ENCODE peak calls at places on chromosome 1, in seven cellular contexts. One of them, this sample, is unnamed.

GRCh38 chr1:115426271-115426771 is 88.3 kb upstream of the NGF start:
- DNase-seq in lower leg skin: no peak
- DNase-seq in retinal pigment epithelial cell: peak; percentile 50
- DNase-seq in cardiac fibroblast: peak; percentile 83
- DNase-seq in tibial nerve: peak; percentile 29
- DNase-seq in endodermal cell: peak; percentile 52
- DNase-seq in ascending aorta: peak; percentile 38
- DNase-seq in this sample: no peak

GRCh38 chr1:52574594-52574993 is 21.7 kb upstream of the TUT4 start:
- DNase-seq in retinal pigment epithelial cell: no peak
- DNase-seq in lower leg skin: no peak
- DNase-seq in tibial nerve: no peak
- DNase-seq in cardiac fibroblast: peak; percentile 96
- DNase-seq in endodermal cell: no peak
- DNase-seq in ascending aorta: no peak
- DNase-seq in this sample: peak; percentile 90

GRCh38 chr1:34790985-34791384 is 1.8 kb upstream of the GJA4 start:
- DNase-seq in endodermal cell: no peak
- DNase-seq in cardiac fibroblast: peak; percentile 43
- DNase-seq in retinal pigment epithelial cell: no peak
- DNase-seq in tibial nerve: no peak
- DNase-seq in lower leg skin: peak; percentile 80
- DNase-seq in ascending aorta: no peak
- DNase-seq in this sample: no peak

GRCh38 chr1:220182081-220182480 is 88.1 kb downstream of the IARS2 start:
- DNase-seq in ascending aorta: no peak
- DNase-seq in cardiac fibroblast: peak; percentile 27
- DNase-seq in lower leg skin: no peak
- DNase-seq in retinal pigment epithelial cell: no peak
- DNase-seq in tibial nerve: no peak
- DNase-seq in endodermal cell: no peak
- DNase-seq in this sample: no peak

GRCh38 chr1:6588893-6589481 is 9.2 kb downstream of the ZBTB48 start:
- DNase-seq in endodermal cell: no peak
- DNase-seq in retinal pigment epithelial cell: no peak
- DNase-seq in cardiac fibroblast: no peak
- DNase-seq in lower leg skin: no peak
- DNase-seq in tibial nerve: no peak
- DNase-seq in ascending aorta: no peak
- DNase-seq in this sample: no peak

GRCh38 chr1:27341525-27342252 is at the start of gene SYTL1:
- DNase-seq in endodermal cell: peak; percentile 88
- DNase-seq in ascending aorta: no peak
- DNase-seq in tibial nerve: no peak
- DNase-seq in cardiac fibroblast: peak; percentile 61
- DNase-seq in retinal pigment epithelial cell: no peak
- DNase-seq in lower leg skin: no peak
- DNase-seq in this sample: no peak

GRCh38 chr1:33455537-33456301 is 16.7 kb upstream of the ZSCAN20 start:
- DNase-seq in lower leg skin: no peak
- DNase-seq in endodermal cell: peak; percentile 79
- DNase-seq in retinal pigment epithelial cell: peak; percentile 68
- DNase-seq in tibial nerve: peak; percentile 50
- DNase-seq in ascending aorta: no peak
- DNase-seq in cardiac fibroblast: peak; percentile 93
- DNase-seq in this sample: peak; percentile 72

GRCh38 chr1:25473653-25474225 is 43.0 kb downstream of the MACO1 start:
- DNase-seq in cardiac fibroblast: no peak
- DNase-seq in endodermal cell: no peak
- DNase-seq in ascending aorta: no peak
- DNase-seq in retinal pigment epithelial cell: no peak
- DNase-seq in tibial nerve: no peak
- DNase-seq in lower leg skin: no peak
- DNase-seq in this sample: no peak

GRCh38 chr1:29245876-29246275 is 9.6 kb downstream of the PTPRU start:
- DNase-seq in cardiac fibroblast: peak; percentile 49
- DNase-seq in lower leg skin: no peak
- DNase-seq in retinal pigment epithelial cell: no peak
- DNase-seq in ascending aorta: no peak
- DNase-seq in tibial nerve: no peak
- DNase-seq in endodermal cell: peak; percentile 60
- DNase-seq in this sample: no peak

GRCh38 chr1:222106369-222106768 is 364.5 kb upstream of the DUSP10 start:
- DNase-seq in ascending aorta: no peak
- DNase-seq in lower leg skin: no peak
- DNase-seq in retinal pigment epithelial cell: no peak
- DNase-seq in cardiac fibroblast: no peak
- DNase-seq in tibial nerve: no peak
- DNase-seq in endodermal cell: no peak
- DNase-seq in this sample: no peak

GRCh38 chr1:97042551-97042950 is 321.0 kb downstream of the PTBP2 start:
- DNase-seq in lower leg skin: no peak
- DNase-seq in endodermal cell: no peak
- DNase-seq in retinal pigment epithelial cell: peak; percentile 12
- DNase-seq in tibial nerve: no peak
- DNase-seq in cardiac fibroblast: peak; percentile 40
- DNase-seq in ascending aorta: no peak
- DNase-seq in this sample: no peak

GRCh38 chr1:47763456-47764171 is 233.6 kb downstream of the TRABD2B start:
- DNase-seq in cardiac fibroblast: no peak
- DNase-seq in retinal pigment epithelial cell: peak; percentile 26
- DNase-seq in lower leg skin: no peak
- DNase-seq in ascending aorta: no peak
- DNase-seq in endodermal cell: no peak
- DNase-seq in tibial nerve: no peak
- DNase-seq in this sample: no peak

GRCh38 chr1:208047975-208048374 is 137.1 kb upstream of the CD34 start:
- DNase-seq in lower leg skin: peak; percentile 90
- DNase-seq in ascending aorta: no peak
- DNase-seq in endodermal cell: peak; percentile 48
- DNase-seq in retinal pigment epithelial cell: no peak
- DNase-seq in tibial nerve: peak; percentile 50
- DNase-seq in cardiac fibroblast: no peak
- DNase-seq in this sample: no peak

GRCh38 chr1:46587072-46587471 is 17.0 kb downstream of the MKNK1 start:
- DNase-seq in retinal pigment epithelial cell: no peak
- DNase-seq in endodermal cell: no peak
- DNase-seq in ascending aorta: peak; percentile 41
- DNase-seq in tibial nerve: no peak
- DNase-seq in lower leg skin: peak; percentile 88
- DNase-seq in cardiac fibroblast: no peak
- DNase-seq in this sample: no peak

GRCh38 chr1:162145280-162145965 is 75.9 kb downstream of the NOS1AP start:
- DNase-seq in cardiac fibroblast: no peak
- DNase-seq in lower leg skin: no peak
- DNase-seq in ascending aorta: no peak
- DNase-seq in endodermal cell: peak; percentile 92
- DNase-seq in retinal pigment epithelial cell: peak; percentile 63
- DNase-seq in tibial nerve: no peak
- DNase-seq in this sample: no peak

GRCh38 chr1:33176362-33176850 is 5.4 kb downstream of the TRIM62 start:
- DNase-seq in endodermal cell: peak; percentile 46
- DNase-seq in lower leg skin: peak; percentile 86
- DNase-seq in retinal pigment epithelial cell: no peak
- DNase-seq in ascending aorta: no peak
- DNase-seq in cardiac fibroblast: peak; percentile 61
- DNase-seq in tibial nerve: no peak
- DNase-seq in this sample: no peak

GRCh38 chr1:209207701-209208286 is 375.7 kb upstream of the CAMK1G start:
- DNase-seq in tibial nerve: peak; percentile 43
- DNase-seq in endodermal cell: peak; percentile 93
- DNase-seq in lower leg skin: peak; percentile 89
- DNase-seq in ascending aorta: no peak
- DNase-seq in cardiac fibroblast: peak; percentile 64
- DNase-seq in retinal pigment epithelial cell: no peak
- DNase-seq in this sample: peak; percentile 15

GRCh38 chr1:179817056-179817455 is 60.5 kb downstream of the TOR1AIP2 start:
- DNase-seq in cardiac fibroblast: no peak
- DNase-seq in endodermal cell: no peak
- DNase-seq in lower leg skin: peak; percentile 77
- DNase-seq in ascending aorta: no peak
- DNase-seq in tibial nerve: no peak
- DNase-seq in retinal pigment epithelial cell: no peak
- DNase-seq in this sample: no peak

GRCh38 chr1:44616284-44616990 is 57.8 kb downstream of the TMEM53 start:
- DNase-seq in cardiac fibroblast: no peak
- DNase-seq in ascending aorta: no peak
- DNase-seq in retinal pigment epithelial cell: no peak
- DNase-seq in tibial nerve: no peak
- DNase-seq in lower leg skin: no peak
- DNase-seq in endodermal cell: no peak
- DNase-seq in this sample: no peak
- H3K4me3 ChIP-seq in cardiac fibroblast: peak overlapping the region; percentile 22
- H3K4me3 ChIP-seq in ascending aorta: peak overlapping the region; percentile 52
- H3K4me3 ChIP-seq in retinal pigment epithelial cell: peak overlapping the region; percentile 38
- H3K4me3 ChIP-seq in tibial nerve: no peak overlapping the region
- H3K4me3 ChIP-seq in lower leg skin: no peak overlapping the region
- H3K4me3 ChIP-seq in endodermal cell: peak overlapping the region; percentile 49
- H3K4me3 ChIP-seq in this sample: peak overlapping the region; percentile 42

DNA sequence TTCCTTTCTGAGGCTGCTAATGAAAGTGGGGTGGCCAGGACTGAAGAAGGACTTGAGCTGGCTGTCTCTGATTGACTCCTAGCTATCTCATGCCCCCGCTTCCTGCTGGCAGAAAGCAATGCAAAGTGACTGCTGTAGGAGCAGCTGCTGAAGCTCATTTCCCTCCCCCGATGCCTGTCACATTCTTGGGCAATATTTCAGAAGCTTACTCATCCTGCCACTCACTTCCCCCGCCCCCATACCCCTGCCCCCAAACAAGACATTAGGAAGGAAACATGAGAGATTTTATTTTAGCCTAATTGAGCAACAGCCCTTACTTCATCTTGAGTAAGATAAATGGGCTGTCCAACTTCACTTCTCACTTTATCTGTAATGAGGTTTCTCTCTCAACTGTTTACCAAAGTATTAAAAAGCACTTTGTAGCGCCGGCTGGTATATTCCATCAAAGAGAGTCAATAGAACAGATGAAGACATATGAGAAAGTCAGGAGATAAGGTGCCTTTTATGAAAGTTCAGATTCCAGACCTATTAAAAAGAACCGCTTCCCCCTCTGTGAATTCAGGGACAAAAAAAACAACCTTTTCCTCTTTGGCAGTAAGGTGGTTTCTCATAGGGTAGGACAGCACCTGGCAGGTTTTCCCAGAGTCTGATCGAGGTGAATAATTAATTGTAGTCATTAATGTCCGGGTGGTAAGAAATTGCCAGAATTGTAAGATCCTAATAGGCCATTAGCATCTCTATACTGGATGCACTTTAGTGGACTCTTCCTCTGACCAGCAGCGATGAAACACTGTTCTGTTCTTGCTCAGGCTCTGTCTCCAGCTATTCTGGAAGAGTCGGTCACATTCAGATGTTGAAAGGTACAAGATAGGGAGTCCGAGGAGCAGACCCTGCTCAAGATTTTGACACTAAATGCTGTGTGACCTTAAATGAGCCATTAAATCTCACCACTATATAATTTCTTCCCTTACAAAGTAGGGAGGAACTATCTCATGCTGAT is 70.2 kb downstream of the SH3GLB1 start:
- DNase-seq in retinal pigment epithelial cell: peak; percentile 39
- DNase-seq in lower leg skin: no peak
- DNase-seq in cardiac fibroblast: peak; percentile 92
- DNase-seq in endodermal cell: peak; percentile 84
- DNase-seq in ascending aorta: peak; percentile 39
- DNase-seq in tibial nerve: peak; percentile 44
- DNase-seq in this sample: peak; percentile 76
- H3K4me3 ChIP-seq in retinal pigment epithelial cell: peak overlapping the region; percentile 8
- H3K4me3 ChIP-seq in lower leg skin: no peak overlapping the region
- H3K4me3 ChIP-seq in cardiac fibroblast: no peak overlapping the region
- H3K4me3 ChIP-seq in endodermal cell: peak overlapping the region; percentile 64
- H3K4me3 ChIP-seq in ascending aorta: peak overlapping the region; percentile 16
- H3K4me3 ChIP-seq in tibial nerve: no peak overlapping the region
- H3K4me3 ChIP-seq in this sample: peak overlapping the region; percentile 43

DNA sequence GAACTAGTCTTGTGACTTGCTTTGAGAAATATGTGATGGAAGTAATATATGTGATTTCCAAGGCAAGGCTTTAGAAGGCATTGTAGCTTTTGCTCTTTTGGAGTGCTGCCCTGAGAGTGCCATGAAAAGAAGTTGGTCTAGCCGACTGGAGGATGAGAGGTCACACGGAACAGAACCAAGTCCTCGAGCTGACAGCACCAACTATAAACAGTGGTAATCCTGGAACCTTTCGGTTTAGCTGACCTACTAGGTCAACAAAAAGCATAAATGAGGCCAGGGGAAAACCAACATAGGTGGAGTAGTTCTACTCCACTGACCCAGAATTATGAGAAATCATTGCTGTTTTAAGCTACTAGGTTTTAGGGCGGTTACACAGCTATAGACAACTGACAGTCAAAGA is 1.4 kb downstream of the SELENOF start:
- DNase-seq in retinal pigment epithelial cell: no peak
- DNase-seq in tibial nerve: no peak
- DNase-seq in endodermal cell: no peak
- DNase-seq in cardiac fibroblast: peak; percentile 9
- DNase-seq in lower leg skin: no peak
- DNase-seq in ascending aorta: no peak
- DNase-seq in this sample: no peak
- H3K4me3 ChIP-seq in retinal pigment epithelial cell: peak overlapping the region; percentile 88
- H3K4me3 ChIP-seq in tibial nerve: peak overlapping the region; percentile 82
- H3K4me3 ChIP-seq in endodermal cell: peak overlapping the region; percentile 96
- H3K4me3 ChIP-seq in cardiac fibroblast: peak overlapping the region; percentile 93
- H3K4me3 ChIP-seq in lower leg skin: no peak overlapping the region
- H3K4me3 ChIP-seq in ascending aorta: peak overlapping the region; percentile 77
- H3K4me3 ChIP-seq in this sample: peak overlapping the region; percentile 100

GRCh38 chr1:200640373-200641174 is 20.0 kb upstream of the KIF14 start:
- DNase-seq in endodermal cell: no peak
- DNase-seq in ascending aorta: no peak
- DNase-seq in cardiac fibroblast: no peak
- DNase-seq in lower leg skin: no peak
- DNase-seq in tibial nerve: no peak
- DNase-seq in retinal pigment epithelial cell: no peak
- DNase-seq in this sample: no peak

GRCh38 chr1:200636681-200637080 is 16.1 kb upstream of the KIF14 start:
- DNase-seq in tibial nerve: no peak
- DNase-seq in endodermal cell: no peak
- DNase-seq in ascending aorta: no peak
- DNase-seq in retinal pigment epithelial cell: no peak
- DNase-seq in lower leg skin: no peak
- DNase-seq in cardiac fibroblast: no peak
- DNase-seq in this sample: no peak

GRCh38 chr1:200634449-200635122 is 14.0 kb upstream of the KIF14 start:
- DNase-seq in ascending aorta: no peak
- DNase-seq in endodermal cell: no peak
- DNase-seq in tibial nerve: no peak
- DNase-seq in lower leg skin: no peak
- DNase-seq in cardiac fibroblast: no peak
- DNase-seq in retinal pigment epithelial cell: no peak
- DNase-seq in this sample: no peak

GRCh38 chr1:200641175-200641489 is 20.6 kb upstream of the KIF14 start:
- DNase-seq in ascending aorta: no peak
- DNase-seq in lower leg skin: no peak
- DNase-seq in endodermal cell: no peak
- DNase-seq in retinal pigment epithelial cell: no peak
- DNase-seq in cardiac fibroblast: peak; percentile 12
- DNase-seq in tibial nerve: no peak
- DNase-seq in this sample: no peak

DNA sequence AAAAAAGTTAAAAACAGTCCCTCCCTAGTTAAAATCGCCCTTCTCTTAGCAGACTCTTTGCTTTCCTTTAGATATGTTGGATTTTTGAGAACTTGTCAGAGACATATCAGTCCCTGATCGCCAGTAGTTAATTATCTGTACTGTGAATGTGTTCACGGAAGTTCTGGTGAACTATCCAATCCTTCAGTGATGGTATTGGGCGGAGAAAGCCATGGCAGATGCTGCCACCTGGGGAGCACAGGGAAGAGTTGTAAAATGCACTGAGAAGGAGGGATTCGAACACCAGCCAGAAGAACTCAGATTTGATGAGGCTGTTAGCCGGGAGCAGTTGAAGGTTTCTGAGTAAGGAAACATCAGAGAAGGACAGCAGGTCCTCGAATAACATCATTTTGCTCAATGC is 17.5 kb upstream of the KIF14 start:
- DNase-seq in tibial nerve: no peak
- DNase-seq in ascending aorta: no peak
- DNase-seq in endodermal cell: no peak
- DNase-seq in cardiac fibroblast: no peak
- DNase-seq in retinal pigment epithelial cell: no peak
- DNase-seq in lower leg skin: no peak
- DNase-seq in this sample: no peak
- H3K4me3 ChIP-seq in tibial nerve: no peak overlapping the region
- H3K4me3 ChIP-seq in ascending aorta: no peak overlapping the region
- H3K4me3 ChIP-seq in endodermal cell: no peak overlapping the region
- H3K4me3 ChIP-seq in cardiac fibroblast: no peak overlapping the region
- H3K4me3 ChIP-seq in retinal pigment epithelial cell: no peak overlapping the region
- H3K4me3 ChIP-seq in lower leg skin: no peak overlapping the region
- H3K4me3 ChIP-seq in this sample: no peak overlapping the region

This sample was measured in AG04450.